ENCODE peak calls at places on chromosomes 5 and 9, in nine cellular contexts. One of them, this sample, is unnamed.
A peak's percentile ranks its signal among the peaks of the same experiment; 100 is the strongest.

GRCh38 chr9:123999668-124000067 is 11.9 kb upstream of the LHX2 start:
- DNase-seq in activated CD4-positive, alpha-beta T cell treated with anti-CD3 and anti-CD28 coated beads, Interleukin-2, amount 50 U/mL, for 24 hours: no peak
- DNase-seq in stimulated activated CD8-positive, alpha-beta memory T cell treated with anti-CD3 and anti-CD28 coated beads, Interleukin-15, amount 100 ng/mL, for 4 hours: no peak
- DNase-seq in 8988T: no peak
- DNase-seq in hepatic stellate cell: no peak
- DNase-seq in NCI-H345: no peak
- DNase-seq in ELR: no peak
- DNase-seq in COR-L47: no peak
- DNase-seq in GM04504: no peak
- DNase-seq in this sample: no peak

GRCh38 chr5:75044406-75044805 is 8.0 kb downstream of the GCNT4 start:
- DNase-seq in COR-L47: no peak
- DNase-seq in GM04504: no peak
- DNase-seq in activated CD4-positive, alpha-beta T cell treated with anti-CD3 and anti-CD28 coated beads, Interleukin-2, amount 50 U/mL, for 24 hours: no peak
- DNase-seq in ELR: no peak
- DNase-seq in stimulated activated CD8-positive, alpha-beta memory T cell treated with anti-CD3 and anti-CD28 coated beads, Interleukin-15, amount 100 ng/mL, for 4 hours: no peak
- DNase-seq in 8988T: no peak
- DNase-seq in NCI-H345: no peak
- DNase-seq in hepatic stellate cell: no peak
- DNase-seq in this sample: no peak

GRCh38 chr5:107469485-107469884 is 201.3 kb downstream of the EFNA5 start:
- DNase-seq in COR-L47: no peak
- DNase-seq in 8988T: no peak
- DNase-seq in stimulated activated CD8-positive, alpha-beta memory T cell treated with anti-CD3 and anti-CD28 coated beads, Interleukin-15, amount 100 ng/mL, for 4 hours: no peak
- DNase-seq in NCI-H345: no peak
- DNase-seq in activated CD4-positive, alpha-beta T cell treated with anti-CD3 and anti-CD28 coated beads, Interleukin-2, amount 50 U/mL, for 24 hours: no peak
- DNase-seq in hepatic stellate cell: no peak
- DNase-seq in GM04504: peak; percentile 47
- DNase-seq in ELR: peak; percentile 94
- DNase-seq in this sample: peak; percentile 53

GRCh38 chr5:100654895-100655294 is 119.7 kb downstream of the FAM174A start:
- DNase-seq in GM04504: no peak
- DNase-seq in ELR: no peak
- DNase-seq in stimulated activated CD8-positive, alpha-beta memory T cell treated with anti-CD3 and anti-CD28 coated beads, Interleukin-15, amount 100 ng/mL, for 4 hours: no peak
- DNase-seq in hepatic stellate cell: no peak
- DNase-seq in 8988T: no peak
- DNase-seq in activated CD4-positive, alpha-beta T cell treated with anti-CD3 and anti-CD28 coated beads, Interleukin-2, amount 50 U/mL, for 24 hours: no peak
- DNase-seq in COR-L47: no peak
- DNase-seq in NCI-H345: no peak
- DNase-seq in this sample: no peak

GRCh38 chr5:69238760-69239251 is 4.1 kb downstream of the CDK7 start:
- DNase-seq in hepatic stellate cell: peak; percentile 70
- DNase-seq in COR-L47: no peak
- DNase-seq in activated CD4-positive, alpha-beta T cell treated with anti-CD3 and anti-CD28 coated beads, Interleukin-2, amount 50 U/mL, for 24 hours: no peak
- DNase-seq in GM04504: no peak
- DNase-seq in stimulated activated CD8-positive, alpha-beta memory T cell treated with anti-CD3 and anti-CD28 coated beads, Interleukin-15, amount 100 ng/mL, for 4 hours: no peak
- DNase-seq in 8988T: no peak
- DNase-seq in NCI-H345: no peak
- DNase-seq in ELR: peak; percentile 98
- DNase-seq in this sample: peak; percentile 52

GRCh38 chr9:28915256-28915930 is 1342.1 kb upstream of the C9orf72 start:
- DNase-seq in COR-L47: no peak
- DNase-seq in NCI-H345: no peak
- DNase-seq in stimulated activated CD8-positive, alpha-beta memory T cell treated with anti-CD3 and anti-CD28 coated beads, Interleukin-15, amount 100 ng/mL, for 4 hours: no peak
- DNase-seq in ELR: no peak
- DNase-seq in activated CD4-positive, alpha-beta T cell treated with anti-CD3 and anti-CD28 coated beads, Interleukin-2, amount 50 U/mL, for 24 hours: no peak
- DNase-seq in hepatic stellate cell: no peak
- DNase-seq in 8988T: no peak
- DNase-seq in GM04504: no peak
- DNase-seq in this sample: no peak

GRCh38 chr5:172971482-172971881 is 12.1 kb upstream of the ATP6V0E1 start:
- DNase-seq in ELR: no peak
- DNase-seq in 8988T: no peak
- DNase-seq in COR-L47: no peak
- DNase-seq in GM04504: no peak
- DNase-seq in activated CD4-positive, alpha-beta T cell treated with anti-CD3 and anti-CD28 coated beads, Interleukin-2, amount 50 U/mL, for 24 hours: no peak
- DNase-seq in NCI-H345: no peak
- DNase-seq in hepatic stellate cell: no peak
- DNase-seq in stimulated activated CD8-positive, alpha-beta memory T cell treated with anti-CD3 and anti-CD28 coated beads, Interleukin-15, amount 100 ng/mL, for 4 hours: no peak
- DNase-seq in this sample: peak; percentile 25

GRCh38 chr5:179553875-179554274 is 3.5 kb downstream of the RUFY1 start:
- DNase-seq in 8988T: peak; percentile 51
- DNase-seq in hepatic stellate cell: peak; percentile 81
- DNase-seq in ELR: peak; percentile 81
- DNase-seq in stimulated activated CD8-positive, alpha-beta memory T cell treated with anti-CD3 and anti-CD28 coated beads, Interleukin-15, amount 100 ng/mL, for 4 hours: no peak
- DNase-seq in activated CD4-positive, alpha-beta T cell treated with anti-CD3 and anti-CD28 coated beads, Interleukin-2, amount 50 U/mL, for 24 hours: no peak
- DNase-seq in NCI-H345: no peak
- DNase-seq in GM04504: no peak
- DNase-seq in COR-L47: no peak
- DNase-seq in this sample: no peak

GRCh38 chr9:131033269-131034224 is 24.6 kb downstream of the LAMC3 start:
- DNase-seq in NCI-H345: no peak
- DNase-seq in ELR: no peak
- DNase-seq in 8988T: no peak
- DNase-seq in hepatic stellate cell: no peak
- DNase-seq in COR-L47: no peak
- DNase-seq in stimulated activated CD8-positive, alpha-beta memory T cell treated with anti-CD3 and anti-CD28 coated beads, Interleukin-15, amount 100 ng/mL, for 4 hours: no peak
- DNase-seq in activated CD4-positive, alpha-beta T cell treated with anti-CD3 and anti-CD28 coated beads, Interleukin-2, amount 50 U/mL, for 24 hours: no peak
- DNase-seq in GM04504: no peak
- DNase-seq in this sample: no peak

GRCh38 chr9:129313331-129313955 is 135.4 kb upstream of the IER5L start:
- DNase-seq in stimulated activated CD8-positive, alpha-beta memory T cell treated with anti-CD3 and anti-CD28 coated beads, Interleukin-15, amount 100 ng/mL, for 4 hours: no peak
- DNase-seq in GM04504: no peak
- DNase-seq in activated CD4-positive, alpha-beta T cell treated with anti-CD3 and anti-CD28 coated beads, Interleukin-2, amount 50 U/mL, for 24 hours: no peak
- DNase-seq in ELR: no peak
- DNase-seq in hepatic stellate cell: peak; percentile 0
- DNase-seq in NCI-H345: no peak
- DNase-seq in 8988T: no peak
- DNase-seq in COR-L47: no peak
- DNase-seq in this sample: no peak

GRCh38 chr5:142070000-142070399 is 38.6 kb upstream of the NDFIP1 start:
- DNase-seq in activated CD4-positive, alpha-beta T cell treated with anti-CD3 and anti-CD28 coated beads, Interleukin-2, amount 50 U/mL, for 24 hours: no peak
- DNase-seq in ELR: no peak
- DNase-seq in hepatic stellate cell: no peak
- DNase-seq in COR-L47: no peak
- DNase-seq in NCI-H345: no peak
- DNase-seq in GM04504: no peak
- DNase-seq in 8988T: no peak
- DNase-seq in stimulated activated CD8-positive, alpha-beta memory T cell treated with anti-CD3 and anti-CD28 coated beads, Interleukin-15, amount 100 ng/mL, for 4 hours: no peak
- DNase-seq in this sample: no peak

GRCh38 chr9:133425049-133425632 is 3.0 kb downstream of the ADAMTS13 start:
- DNase-seq in hepatic stellate cell: no peak
- DNase-seq in activated CD4-positive, alpha-beta T cell treated with anti-CD3 and anti-CD28 coated beads, Interleukin-2, amount 50 U/mL, for 24 hours: no peak
- DNase-seq in stimulated activated CD8-positive, alpha-beta memory T cell treated with anti-CD3 and anti-CD28 coated beads, Interleukin-15, amount 100 ng/mL, for 4 hours: no peak
- DNase-seq in GM04504: no peak
- DNase-seq in ELR: no peak
- DNase-seq in COR-L47: no peak
- DNase-seq in NCI-H345: no peak
- DNase-seq in 8988T: no peak
- DNase-seq in this sample: no peak

GRCh38 chr5:41843456-41844112 is 26.6 kb downstream of the OXCT1 start:
- DNase-seq in activated CD4-positive, alpha-beta T cell treated with anti-CD3 and anti-CD28 coated beads, Interleukin-2, amount 50 U/mL, for 24 hours: peak; percentile 22
- DNase-seq in hepatic stellate cell: peak; percentile 7
- DNase-seq in stimulated activated CD8-positive, alpha-beta memory T cell treated with anti-CD3 and anti-CD28 coated beads, Interleukin-15, amount 100 ng/mL, for 4 hours: no peak
- DNase-seq in NCI-H345: peak; percentile 51
- DNase-seq in COR-L47: peak; percentile 60
- DNase-seq in ELR: peak; percentile 80
- DNase-seq in GM04504: peak; percentile 38
- DNase-seq in 8988T: no peak
- DNase-seq in this sample: no peak

GRCh38 chr9:90921104-90921503 is 119.5 kb downstream of the SYK start:
- DNase-seq in activated CD4-positive, alpha-beta T cell treated with anti-CD3 and anti-CD28 coated beads, Interleukin-2, amount 50 U/mL, for 24 hours: no peak
- DNase-seq in ELR: no peak
- DNase-seq in stimulated activated CD8-positive, alpha-beta memory T cell treated with anti-CD3 and anti-CD28 coated beads, Interleukin-15, amount 100 ng/mL, for 4 hours: no peak
- DNase-seq in COR-L47: peak; percentile 66
- DNase-seq in 8988T: no peak
- DNase-seq in GM04504: no peak
- DNase-seq in NCI-H345: peak; percentile 74
- DNase-seq in hepatic stellate cell: no peak
- DNase-seq in this sample: no peak

GRCh38 chr5:53779541-53779981 is 219.1 kb downstream of the NDUFS4 start:
- DNase-seq in GM04504: peak; percentile 27
- DNase-seq in ELR: peak; percentile 74
- DNase-seq in stimulated activated CD8-positive, alpha-beta memory T cell treated with anti-CD3 and anti-CD28 coated beads, Interleukin-15, amount 100 ng/mL, for 4 hours: no peak
- DNase-seq in 8988T: no peak
- DNase-seq in activated CD4-positive, alpha-beta T cell treated with anti-CD3 and anti-CD28 coated beads, Interleukin-2, amount 50 U/mL, for 24 hours: no peak
- DNase-seq in COR-L47: no peak
- DNase-seq in hepatic stellate cell: peak; percentile 57
- DNase-seq in NCI-H345: no peak
- DNase-seq in this sample: peak; percentile 35

GRCh38 chr9:137232510-137232909 is 1.8 kb downstream of the SLC34A3 start:
- DNase-seq in activated CD4-positive, alpha-beta T cell treated with anti-CD3 and anti-CD28 coated beads, Interleukin-2, amount 50 U/mL, for 24 hours: no peak
- DNase-seq in hepatic stellate cell: no peak
- DNase-seq in 8988T: no peak
- DNase-seq in GM04504: no peak
- DNase-seq in COR-L47: no peak
- DNase-seq in stimulated activated CD8-positive, alpha-beta memory T cell treated with anti-CD3 and anti-CD28 coated beads, Interleukin-15, amount 100 ng/mL, for 4 hours: no peak
- DNase-seq in NCI-H345: no peak
- DNase-seq in ELR: no peak
- DNase-seq in this sample: no peak

GRCh38 chr9:110659891-110660541 is 8.6 kb upstream of the MUSK start:
- DNase-seq in stimulated activated CD8-positive, alpha-beta memory T cell treated with anti-CD3 and anti-CD28 coated beads, Interleukin-15, amount 100 ng/mL, for 4 hours: no peak
- DNase-seq in GM04504: peak; percentile 48
- DNase-seq in activated CD4-positive, alpha-beta T cell treated with anti-CD3 and anti-CD28 coated beads, Interleukin-2, amount 50 U/mL, for 24 hours: no peak
- DNase-seq in ELR: peak; percentile 80
- DNase-seq in 8988T: no peak
- DNase-seq in COR-L47: no peak
- DNase-seq in NCI-H345: no peak
- DNase-seq in hepatic stellate cell: no peak
- DNase-seq in this sample: no peak

GRCh38 chr5:127442085-127442484 is 75.4 kb upstream of the PRRC1 start:
- DNase-seq in 8988T: no peak
- DNase-seq in activated CD4-positive, alpha-beta T cell treated with anti-CD3 and anti-CD28 coated beads, Interleukin-2, amount 50 U/mL, for 24 hours: no peak
- DNase-seq in hepatic stellate cell: no peak
- DNase-seq in ELR: peak; percentile 52
- DNase-seq in GM04504: no peak
- DNase-seq in NCI-H345: peak; percentile 1
- DNase-seq in COR-L47: no peak
- DNase-seq in stimulated activated CD8-positive, alpha-beta memory T cell treated with anti-CD3 and anti-CD28 coated beads, Interleukin-15, amount 100 ng/mL, for 4 hours: no peak
- DNase-seq in this sample: peak; percentile 28

GRCh38 chr9:121612511-121612998 is 38.9 kb upstream of the DAB2IP start:
- DNase-seq in COR-L47: no peak
- DNase-seq in 8988T: no peak
- DNase-seq in ELR: no peak
- DNase-seq in stimulated activated CD8-positive, alpha-beta memory T cell treated with anti-CD3 and anti-CD28 coated beads, Interleukin-15, amount 100 ng/mL, for 4 hours: no peak
- DNase-seq in activated CD4-positive, alpha-beta T cell treated with anti-CD3 and anti-CD28 coated beads, Interleukin-2, amount 50 U/mL, for 24 hours: no peak
- DNase-seq in NCI-H345: no peak
- DNase-seq in hepatic stellate cell: no peak
- DNase-seq in GM04504: no peak
- DNase-seq in this sample: no peak

GRCh38 chr5:107248065-107248695 is 422.6 kb downstream of the EFNA5 start:
- DNase-seq in activated CD4-positive, alpha-beta T cell treated with anti-CD3 and anti-CD28 coated beads, Interleukin-2, amount 50 U/mL, for 24 hours: no peak
- DNase-seq in NCI-H345: peak; percentile 3
- DNase-seq in ELR: peak; percentile 47
- DNase-seq in GM04504: no peak
- DNase-seq in stimulated activated CD8-positive, alpha-beta memory T cell treated with anti-CD3 and anti-CD28 coated beads, Interleukin-15, amount 100 ng/mL, for 4 hours: no peak
- DNase-seq in 8988T: no peak
- DNase-seq in hepatic stellate cell: peak; percentile 4
- DNase-seq in COR-L47: no peak
- DNase-seq in this sample: peak; percentile 32

GRCh38 chr5:89878140-89878570 is 531.4 kb downstream of the CETN3 start:
- DNase-seq in hepatic stellate cell: peak; percentile 2
- DNase-seq in 8988T: no peak
- DNase-seq in COR-L47: no peak
- DNase-seq in activated CD4-positive, alpha-beta T cell treated with anti-CD3 and anti-CD28 coated beads, Interleukin-2, amount 50 U/mL, for 24 hours: no peak
- DNase-seq in ELR: peak; percentile 55
- DNase-seq in stimulated activated CD8-positive, alpha-beta memory T cell treated with anti-CD3 and anti-CD28 coated beads, Interleukin-15, amount 100 ng/mL, for 4 hours: no peak
- DNase-seq in GM04504: peak; percentile 20
- DNase-seq in NCI-H345: no peak
- DNase-seq in this sample: peak; percentile 31

GRCh38 chr5:74069741-74070140 is 443.7 kb downstream of the ARHGEF28 start:
- DNase-seq in 8988T: no peak
- DNase-seq in GM04504: no peak
- DNase-seq in NCI-H345: no peak
- DNase-seq in ELR: no peak
- DNase-seq in hepatic stellate cell: no peak
- DNase-seq in COR-L47: no peak
- DNase-seq in stimulated activated CD8-positive, alpha-beta memory T cell treated with anti-CD3 and anti-CD28 coated beads, Interleukin-15, amount 100 ng/mL, for 4 hours: no peak
- DNase-seq in activated CD4-positive, alpha-beta T cell treated with anti-CD3 and anti-CD28 coated beads, Interleukin-2, amount 50 U/mL, for 24 hours: no peak
- DNase-seq in this sample: no peak

GRCh38 chr9:98563997-98564396 is 144.7 kb downstream of the GABBR2 start:
- DNase-seq in 8988T: no peak
- DNase-seq in COR-L47: no peak
- DNase-seq in NCI-H345: no peak
- DNase-seq in GM04504: no peak
- DNase-seq in activated CD4-positive, alpha-beta T cell treated with anti-CD3 and anti-CD28 coated beads, Interleukin-2, amount 50 U/mL, for 24 hours: no peak
- DNase-seq in hepatic stellate cell: no peak
- DNase-seq in ELR: no peak
- DNase-seq in stimulated activated CD8-positive, alpha-beta memory T cell treated with anti-CD3 and anti-CD28 coated beads, Interleukin-15, amount 100 ng/mL, for 4 hours: no peak
- DNase-seq in this sample: no peak

GRCh38 chr5:107011530-107012115 is 659.1 kb downstream of the EFNA5 start:
- DNase-seq in ELR: no peak
- DNase-seq in NCI-H345: no peak
- DNase-seq in GM04504: no peak
- DNase-seq in 8988T: no peak
- DNase-seq in stimulated activated CD8-positive, alpha-beta memory T cell treated with anti-CD3 and anti-CD28 coated beads, Interleukin-15, amount 100 ng/mL, for 4 hours: no peak
- DNase-seq in hepatic stellate cell: no peak
- DNase-seq in activated CD4-positive, alpha-beta T cell treated with anti-CD3 and anti-CD28 coated beads, Interleukin-2, amount 50 U/mL, for 24 hours: no peak
- DNase-seq in COR-L47: no peak
- DNase-seq in this sample: no peak

This sample was measured in COLO829.